ENCODE peak calls at places on chromosomes 3 and 15, in four cellular contexts. One of them, this sample, is unnamed.

GRCh38 chr3:173745952-173746682 is 348.6 kb downstream of the NLGN1 start:
- DNase-seq in H1: no peak
- DNase-seq in esophagus muscularis mucosa: no peak
- DNase-seq in SK-N-SH: no peak
- DNase-seq in this sample: no peak

GRCh38 chr3:78757734-78758133 is 1010.1 kb downstream of the ROBO1 start:
- DNase-seq in SK-N-SH: no peak
- DNase-seq in esophagus muscularis mucosa: no peak
- DNase-seq in H1: no peak
- DNase-seq in this sample: no peak

GRCh38 chr3:171736556-171736955 is 73.7 kb downstream of the PLD1 start:
- DNase-seq in SK-N-SH: no peak
- DNase-seq in H1: no peak
- DNase-seq in esophagus muscularis mucosa: no peak
- DNase-seq in this sample: no peak

GRCh38 chr3:146250449-146251382 is at the start of gene PLSCR4:
- DNase-seq in SK-N-SH: peak; percentile 19
- DNase-seq in esophagus muscularis mucosa: peak; percentile 95
- DNase-seq in H1: no peak
- DNase-seq in this sample: no peak

GRCh38 chr3:67593761-67594234 is 60.6 kb downstream of the SUCLG2 start:
- DNase-seq in H1: peak; percentile 13
- DNase-seq in SK-N-SH: no peak
- DNase-seq in esophagus muscularis mucosa: no peak
- DNase-seq in this sample: no peak

GRCh38 chr15:90870354-90871096 is 2.1 kb downstream of the FURIN start:
- DNase-seq in SK-N-SH: no peak
- DNase-seq in H1: no peak
- DNase-seq in esophagus muscularis mucosa: no peak
- DNase-seq in this sample: no peak

GRCh38 chr3:177284383-177284881 is 87.2 kb upstream of the TBL1XR1 start:
- DNase-seq in H1: peak; percentile 75
- DNase-seq in esophagus muscularis mucosa: no peak
- DNase-seq in SK-N-SH: no peak
- DNase-seq in this sample: no peak

GRCh38 chr3:70308760-70309159 is 3.7 kb downstream of the MDFIC2 start:
- DNase-seq in H1: peak; percentile 9
- DNase-seq in esophagus muscularis mucosa: no peak
- DNase-seq in SK-N-SH: peak; percentile 11
- DNase-seq in this sample: no peak

GRCh38 chr15:90037961-90038633 is 37.0 kb downstream of the ZNF710 start:
- DNase-seq in esophagus muscularis mucosa: no peak
- DNase-seq in H1: no peak
- DNase-seq in SK-N-SH: no peak
- DNase-seq in this sample: no peak

GRCh38 chr3:181362378-181362777 is 349.3 kb upstream of the SOX2 start:
- DNase-seq in H1: no peak
- DNase-seq in SK-N-SH: no peak
- DNase-seq in esophagus muscularis mucosa: no peak
- DNase-seq in this sample: no peak

GRCh38 chr3:160641675-160642330 is 35.2 kb upstream of the ARL14 start:
- DNase-seq in esophagus muscularis mucosa: no peak
- DNase-seq in SK-N-SH: no peak
- DNase-seq in H1: no peak
- DNase-seq in this sample: no peak

GRCh38 chr3:113212155-113212844 is 943 bp downstream of the BOC start:
- DNase-seq in SK-N-SH: peak; percentile 90
- DNase-seq in H1: no peak
- DNase-seq in esophagus muscularis mucosa: peak; percentile 92
- DNase-seq in this sample: no peak

GRCh38 chr15:51580982-51581381 is 41.6 kb downstream of the DMXL2 start:
- DNase-seq in SK-N-SH: no peak
- DNase-seq in H1: no peak
- DNase-seq in esophagus muscularis mucosa: no peak
- DNase-seq in this sample: no peak

GRCh38 chr3:121504598-121504997 is 41.2 kb downstream of the POLQ start:
- DNase-seq in H1: no peak
- DNase-seq in esophagus muscularis mucosa: no peak
- DNase-seq in SK-N-SH: no peak
- DNase-seq in this sample: no peak

GRCh38 chr3:135084404-135084803 is 289.3 kb downstream of the EPHB1 start:
- DNase-seq in SK-N-SH: no peak
- DNase-seq in esophagus muscularis mucosa: peak; percentile 70
- DNase-seq in H1: no peak
- DNase-seq in this sample: peak; percentile 75

GRCh38 chr15:47186071-47186470 is 531.2 kb upstream of the SEMA6D start:
- DNase-seq in SK-N-SH: no peak
- DNase-seq in esophagus muscularis mucosa: no peak
- DNase-seq in H1: no peak
- DNase-seq in this sample: no peak

GRCh38 chr3:192033246-192033645 is 572.3 kb downstream of the PYDC2 start:
- DNase-seq in SK-N-SH: no peak
- DNase-seq in esophagus muscularis mucosa: no peak
- DNase-seq in H1: no peak
- DNase-seq in this sample: no peak

GRCh38 chr15:64476550-64476949 is 16.2 kb downstream of the ZNF609 start:
- DNase-seq in esophagus muscularis mucosa: no peak
- DNase-seq in SK-N-SH: no peak
- DNase-seq in H1: no peak
- DNase-seq in this sample: no peak

GRCh38 chr15:82064824-82065223 is 19.0 kb upstream of the MEX3B start:
- DNase-seq in SK-N-SH: no peak
- DNase-seq in H1: no peak
- DNase-seq in esophagus muscularis mucosa: no peak
- DNase-seq in this sample: no peak

GRCh38 chr15:72481015-72481659 is 7.0 kb downstream of the ARIH1 start:
- DNase-seq in esophagus muscularis mucosa: no peak
- DNase-seq in H1: no peak
- DNase-seq in SK-N-SH: no peak
- DNase-seq in this sample: no peak

GRCh38 chr3:28745436-28745835 is 396.8 kb upstream of the AZI2 start:
- DNase-seq in H1: no peak
- DNase-seq in SK-N-SH: no peak
- DNase-seq in esophagus muscularis mucosa: no peak
- DNase-seq in this sample: no peak

GRCh38 chr3:159837725-159838124 is 150.9 kb upstream of the IL12A start:
- DNase-seq in esophagus muscularis mucosa: no peak
- DNase-seq in SK-N-SH: no peak
- DNase-seq in H1: no peak
- DNase-seq in this sample: no peak

GRCh38 chr3:66484106-66484857 is 16.5 kb downstream of the LRIG1 start:
- DNase-seq in H1: no peak
- DNase-seq in esophagus muscularis mucosa: no peak
- DNase-seq in SK-N-SH: no peak
- DNase-seq in this sample: no peak

GRCh38 chr3:167750273-167750971 is 14.9 kb downstream of the SERPINI1 start:
- DNase-seq in SK-N-SH: no peak
- DNase-seq in H1: no peak
- DNase-seq in esophagus muscularis mucosa: no peak
- DNase-seq in this sample: no peak

GRCh38 chr3:106299300-106300098 is 430.7 kb upstream of the CBLB start:
- DNase-seq in SK-N-SH: no peak
- DNase-seq in esophagus muscularis mucosa: no peak
- DNase-seq in H1: no peak
- DNase-seq in this sample: no peak

GRCh38 chr15:80228959-80229610 is 22.9 kb downstream of the CTXND1 start:
- DNase-seq in SK-N-SH: no peak
- DNase-seq in esophagus muscularis mucosa: peak; percentile 82
- DNase-seq in H1: no peak
- DNase-seq in this sample: no peak

GRCh38 chr3:5041315-5041714 is 62.1 kb downstream of the BHLHE40 start:
- DNase-seq in SK-N-SH: no peak
- DNase-seq in esophagus muscularis mucosa: no peak
- DNase-seq in H1: no peak
- DNase-seq in this sample: no peak

GRCh38 chr3:42079701-42080323 is 11.3 kb upstream of the TRAK1 start:
- DNase-seq in SK-N-SH: no peak
- DNase-seq in esophagus muscularis mucosa: no peak
- DNase-seq in H1: no peak
- DNase-seq in this sample: no peak

GRCh38 chr15:68204776-68205557 is at the start of gene CALML4:
- DNase-seq in SK-N-SH: no peak
- DNase-seq in H1: no peak
- DNase-seq in esophagus muscularis mucosa: no peak
- DNase-seq in this sample: peak; percentile 88

GRCh38 chr3:119937229-119937628 is 155.3 kb downstream of the NR1I2 start:
- DNase-seq in H1: no peak
- DNase-seq in SK-N-SH: no peak
- DNase-seq in esophagus muscularis mucosa: no peak
- DNase-seq in this sample: no peak

GRCh38 chr3:156611870-156612494 is 57.1 kb upstream of the SSR3 start:
- DNase-seq in H1: no peak
- DNase-seq in esophagus muscularis mucosa: no peak
- DNase-seq in SK-N-SH: no peak
- DNase-seq in this sample: no peak
- TF ChIP-seq POLR2AphosphoS5 in H1: no peak
- TF ChIP-seq POLR2AphosphoS5 in esophagus muscularis mucosa: no peak
- TF ChIP-seq POLR2AphosphoS5 in SK-N-SH: no peak
- TF ChIP-seq POLR2AphosphoS5 in this sample: no peak

DNA sequence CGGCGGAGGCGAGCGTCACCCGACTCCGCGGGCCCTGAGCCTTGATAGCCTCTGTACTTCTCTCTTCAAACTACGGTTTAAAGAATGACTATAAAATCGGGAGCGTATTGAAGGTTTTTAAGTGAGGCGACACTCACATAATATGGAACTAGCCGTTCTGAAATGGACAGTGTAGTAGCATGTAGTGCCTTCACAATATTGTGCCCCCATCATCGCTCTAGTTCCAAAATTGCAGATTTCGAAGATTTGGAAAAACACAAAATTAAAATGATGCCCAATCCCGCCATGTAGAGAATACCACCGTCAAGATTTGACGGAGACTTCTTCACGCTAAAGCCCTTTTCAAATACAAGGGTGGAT is 330 bp upstream of the TAMM41 start:
- DNase-seq in H1: no peak
- DNase-seq in esophagus muscularis mucosa: no peak
- DNase-seq in SK-N-SH: no peak
- DNase-seq in this sample: no peak
- TF ChIP-seq POLR2AphosphoS5 in H1: no peak
- TF ChIP-seq POLR2AphosphoS5 in esophagus muscularis mucosa: no peak
- TF ChIP-seq POLR2AphosphoS5 in SK-N-SH: no peak
- TF ChIP-seq POLR2AphosphoS5 in this sample: no peak

GRCh38 chr15:39466428-39466827 is 114.5 kb upstream of the THBS1 start:
- DNase-seq in H1: no peak
- DNase-seq in SK-N-SH: no peak
- DNase-seq in esophagus muscularis mucosa: peak; percentile 92
- DNase-seq in this sample: no peak
- TF ChIP-seq POLR2AphosphoS5 in H1: no peak
- TF ChIP-seq POLR2AphosphoS5 in SK-N-SH: no peak
- TF ChIP-seq POLR2AphosphoS5 in esophagus muscularis mucosa: peak; percentile 47
- TF ChIP-seq POLR2AphosphoS5 in this sample: no peak

DNA sequence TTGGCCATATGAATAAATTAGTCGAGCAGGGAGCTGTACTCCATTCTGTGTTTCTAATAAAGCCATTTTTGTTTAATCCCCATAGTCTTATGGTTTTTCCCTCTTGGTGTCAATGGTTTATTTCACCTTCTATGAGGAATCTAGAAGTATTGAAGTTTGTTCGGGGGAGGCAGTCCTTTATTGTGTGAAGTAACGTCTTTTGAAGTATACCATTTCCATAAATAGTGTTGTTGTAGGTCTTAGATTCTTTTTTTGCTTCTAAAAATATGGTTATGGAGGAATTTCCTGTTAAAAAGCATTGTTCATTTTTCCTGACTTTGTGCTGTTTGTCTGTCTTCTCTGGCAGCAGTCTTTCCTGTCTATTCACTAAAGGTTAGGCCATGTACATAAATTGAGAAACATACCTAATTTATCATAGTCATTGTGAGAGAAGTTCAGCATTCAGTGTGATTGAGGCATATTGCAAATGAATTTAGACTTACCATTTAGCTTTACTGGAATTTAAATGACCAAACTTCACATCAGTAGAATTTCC is 37.2 kb downstream of the YEATS2 start:
- DNase-seq in H1: no peak
- DNase-seq in esophagus muscularis mucosa: no peak
- DNase-seq in SK-N-SH: no peak
- DNase-seq in this sample: no peak
- TF ChIP-seq POLR2AphosphoS5 in H1: no peak
- TF ChIP-seq POLR2AphosphoS5 in esophagus muscularis mucosa: no peak
- TF ChIP-seq POLR2AphosphoS5 in SK-N-SH: no peak
- TF ChIP-seq POLR2AphosphoS5 in this sample: no peak

DNA sequence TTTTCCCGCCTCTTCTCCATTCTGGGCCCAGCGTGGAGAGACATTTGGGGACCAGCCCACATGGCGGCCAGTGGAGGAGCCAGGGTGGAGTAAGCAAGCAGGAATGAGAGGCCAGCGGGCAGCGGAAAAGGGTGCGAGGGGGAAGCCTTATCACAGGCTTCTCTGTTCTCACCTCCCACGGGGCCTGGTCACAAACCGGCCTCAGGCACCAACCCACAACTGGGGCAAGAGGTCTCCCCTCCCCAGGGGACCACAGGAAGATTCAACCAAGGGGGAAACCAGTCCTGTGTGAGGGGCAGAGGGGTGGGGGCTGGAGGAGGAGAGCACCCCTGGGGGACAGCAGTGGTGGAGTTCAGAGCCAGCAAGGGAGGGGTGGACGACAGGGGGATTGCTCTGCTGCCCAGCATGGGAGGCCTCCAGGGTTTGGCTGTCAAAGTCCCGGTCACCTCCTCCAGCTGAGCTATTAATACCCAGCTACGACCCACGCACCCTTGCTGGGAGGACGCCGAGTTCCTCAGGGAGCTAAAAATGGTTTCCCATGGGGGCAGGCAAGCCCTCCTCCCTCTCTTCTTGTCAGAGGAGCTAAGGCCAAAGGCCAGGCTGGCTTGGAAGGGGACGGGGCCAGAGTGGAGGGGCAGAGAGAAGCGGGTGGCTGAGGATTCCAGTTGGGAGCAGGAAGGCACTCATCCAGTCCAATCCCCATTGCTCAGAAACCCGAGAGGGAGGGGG is 23.8 kb upstream of the RPL29 start:
- DNase-seq in H1: no peak
- DNase-seq in SK-N-SH: no peak
- DNase-seq in esophagus muscularis mucosa: no peak
- DNase-seq in this sample: no peak
- TF ChIP-seq POLR2AphosphoS5 in H1: no peak
- TF ChIP-seq POLR2AphosphoS5 in SK-N-SH: no peak
- TF ChIP-seq POLR2AphosphoS5 in esophagus muscularis mucosa: peak; percentile 56
- TF ChIP-seq POLR2AphosphoS5 in this sample: peak; percentile 20

This sample was measured in vagina.